ENCODE peak calls at places on chromosomes 13 and 19, in seven cellular contexts. X, U, D, V, R, E and N are unnamed samples.

GRCh38 chr19:45782162-45782623 is at the start of gene DMPK:
- DNase-seq in E (no peak), V (no peak), D (no peak), R (no peak), X (peak; percentile 76), U (no peak), N (no peak)

GRCh38 chr19:35123573-35123972 is 8.0 kb downstream of the FXYD3 start:
- DNase-seq in D (no peak), U (no peak), E (peak; percentile 80), V (no peak), X (no peak), R (no peak), N (peak; percentile 64)

GRCh38 chr13:70424428-70424827 is 316.2 kb upstream of the KLHL1 start:
- DNase-seq in E (no peak), R (no peak), U (no peak), D (no peak), V (no peak), X (no peak), N (no peak)

GRCh38 chr19:8262431-8262830 is 45.7 kb downstream of the CD320 start:
- DNase-seq in X (peak; percentile 34), E (no peak), R (no peak), D (no peak), V (no peak), U (no peak), N (peak; percentile 39)

GRCh38 chr13:80979035-80979641 is 638.2 kb upstream of the SPRY2 start:
- DNase-seq in V (peak; percentile 9), D (peak; percentile 24), E (no peak), X (no peak), U (peak; percentile 73), R (peak; percentile 63), N (no peak)

GRCh38 chr19:46945668-46946067 is 74.0 kb upstream of the NPAS1 start:
- DNase-seq in D (no peak), X (no peak), R (no peak), E (no peak), U (no peak), V (no peak), N (no peak)

GRCh38 chr19:17794731-17795494 is at the start of gene B3GNT3:
- DNase-seq in V (no peak), X (peak; percentile 92), E (peak; percentile 94), R (no peak), U (no peak), D (no peak), N (peak; percentile 90)

GRCh38 chr19:35973487-35973886 is 21.5 kb upstream of the SDHAF1 start:
- DNase-seq in X (no peak), V (no peak), D (no peak), R (no peak), E (no peak), U (peak; percentile 12), N (no peak)

GRCh38 chr13:91776650-91777193 is 378.3 kb downstream of the GPC5 start:
- DNase-seq in D (no peak), E (no peak), U (no peak), V (no peak), X (no peak), R (no peak), N (no peak)

GRCh38 chr13:111630411-111630810 is 310.0 kb downstream of the TEX29 start:
- DNase-seq in E (no peak), D (no peak), X (no peak), V (no peak), R (no peak), U (no peak), N (no peak)

GRCh38 chr13:79406597-79406908 is 498 bp upstream of the RBM26 start:
- DNase-seq in R (no peak), V (no peak), X (no peak), D (no peak), U (no peak), E (no peak), N (no peak)

GRCh38 chr19:44260695-44261446 is 1.2 kb downstream of the ZNF233 start:
- DNase-seq in R (no peak), D (no peak), U (no peak), V (no peak), X (no peak), E (no peak), N (no peak)

GRCh38 chr19:3033595-3034193 is 4.6 kb upstream of the TLE2 start:
- DNase-seq in R (no peak), U (no peak), D (no peak), E (no peak), V (no peak), X (no peak), N (no peak)

GRCh38 chr13:42355118-42355840 is 83.3 kb downstream of the AKAP11 start:
- DNase-seq in R (peak; percentile 42), E (no peak), X (no peak), D (peak; percentile 61), V (no peak), U (no peak), N (no peak)

GRCh38 chr19:48746738-48747575 is at the start of gene IZUMO1:
- DNase-seq in D (peak; percentile 63), X (peak; percentile 77), U (no peak), V (peak; percentile 82), R (peak; percentile 84), E (peak; percentile 59), N (no peak)

GRCh38 chr19:19106061-19106551 is 32.2 kb downstream of the TMEM161A start:
- DNase-seq in R (no peak), X (no peak), U (no peak), E (no peak), V (no peak), D (no peak), N (no peak)

GRCh38 chr19:38012944-38013343 is 105.9 kb downstream of the SIPA1L3 start:
- DNase-seq in R (no peak), D (no peak), X (no peak), V (no peak), U (no peak), E (no peak), N (no peak)

GRCh38 chr13:45662122-45662521 is 40.0 kb upstream of the CBY2 start:
- DNase-seq in X (no peak), U (no peak), R (no peak), D (no peak), V (no peak), E (no peak), N (no peak)

GRCh38 chr19:39420769-39421168 is 8.3 kb downstream of the PLEKHG2 start:
- DNase-seq in V (no peak), U (no peak), X (no peak), E (no peak), D (no peak), R (no peak), N (no peak)

GRCh38 chr19:55536951-55537740 is at the start of gene SBK2:
- DNase-seq in R (no peak), E (no peak), D (peak; percentile 22), V (no peak), X (no peak), U (peak; percentile 14), N (no peak)

GRCh38 chr13:20901668-20902437 is 693 bp downstream of the XPO4 start:
- DNase-seq in X (peak; percentile 64), V (peak; percentile 17), D (peak; percentile 54), U (peak; percentile 86), E (peak; percentile 55), R (peak; percentile 37), N (peak; percentile 45)

GRCh38 chr19:45305421-45305820 is 17.3 kb downstream of the CKM start:
- DNase-seq in E (no peak), V (no peak), D (no peak), U (no peak), R (no peak), X (no peak), N (no peak)

GRCh38 chr19:40387151-40387550 is 2.8 kb downstream of the HIPK4 start:
- DNase-seq in V (no peak), R (no peak), D (no peak), E (no peak), U (no peak), X (no peak), N (no peak)

GRCh38 chr13:79995334-79995733 is 345.6 kb downstream of the SPRY2 start:
- DNase-seq in E (no peak), U (no peak), R (no peak), X (no peak), V (no peak), D (no peak), N (no peak)

GRCh38 chr19:41219924-41220567 is 1.0 kb downstream of the AXL start:
- DNase-seq in U (no peak), V (no peak), X (no peak), D (no peak), E (no peak), R (no peak), N (no peak)

GRCh38 chr19:54096642-54097106 is 3.9 kb downstream of the OSCAR start:
- DNase-seq in E (no peak), V (no peak), D (no peak), X (no peak), U (no peak), R (no peak), N (no peak)

GRCh38 chr19:47253970-47254369 is 2.4 kb upstream of the CCDC9 start:
- DNase-seq in D (no peak), X (no peak), R (no peak), E (no peak), V (no peak), U (no peak), N (no peak)

GRCh38 chr19:1417681-1418493 is 10.5 kb downstream of the DAZAP1 start:
- DNase-seq in U (no peak), D (no peak), V (no peak), X (no peak), R (no peak), E (no peak), N (no peak)

GRCh38 chr19:18433039-18433691 is 4.8 kb downstream of the ISYNA1 start:
- DNase-seq in E (no peak), U (no peak), V (no peak), D (peak; percentile 41), X (no peak), R (peak; percentile 75), N (no peak)

GRCh38 chr19:3620145-3620816 is 6.3 kb downstream of the CACTIN start:
- DNase-seq in D (no peak), U (no peak), X (no peak), V (no peak), R (no peak), E (no peak), N (no peak)

GRCh38 chr13:79837741-79838450 is 356.9 kb downstream of the NDFIP2 start:
- DNase-seq in R (no peak), D (no peak), V (no peak), U (no peak), X (no peak), E (no peak), N (no peak)

GRCh38 chr13:60453490-60453889 is 56.5 kb downstream of the TDRD3 start:
- DNase-seq in E (no peak), X (no peak), V (no peak), U (no peak), D (no peak), R (no peak), N (no peak)

GRCh38 chr13:100584901-100585300 is 3.7 kb downstream of the GGACT start:
- DNase-seq in E (no peak), V (no peak), D (peak; percentile 20), X (no peak), U (no peak), R (no peak), N (no peak)

GRCh38 chr13:70964124-70964523 is 855.9 kb upstream of the KLHL1 start:
- DNase-seq in V (no peak), R (no peak), E (no peak), X (no peak), D (no peak), U (peak; percentile 24), N (no peak)

GRCh38 chr13:50167224-50167947 is 152.1 kb downstream of the KCNRG start:
- DNase-seq in U (peak; percentile 15), X (no peak), D (no peak), V (no peak), R (peak; percentile 29), E (no peak), N (no peak)

GRCh38 chr19:6475321-6476108 is 6.1 kb downstream of the DENND1C start:
- DNase-seq in D (no peak), V (no peak), E (peak; percentile 50), R (no peak), U (no peak), X (no peak), N (no peak)

GRCh38 chr13:100514788-100515409 is 73.7 kb downstream of the GGACT start:
- DNase-seq in D (peak; percentile 77), V (peak; percentile 69), U (peak; percentile 80), X (peak; percentile 86), R (peak; percentile 88), E (peak; percentile 68), N (peak; percentile 76)

GRCh38 chr13:20525144-20525600 is 485 bp downstream of the CRYL1 start:
- DNase-seq in E (peak; percentile 49), V (peak; percentile 13), X (peak; percentile 71), R (no peak), U (no peak), D (peak; percentile 39), N (no peak)